ENCODE peak calls at places on chromosomes 3 and 15, in four cellular contexts. One of them, this sample, is unnamed.
A peak's percentile ranks its signal among the peaks of the same experiment; 100 is the strongest.

GRCh38 chr15:48966595-48967301 is 3.0 kb upstream of the SHC4 start:
- DNase-seq in lung: no peak
- DNase-seq in astrocyte of the spinal cord: peak; percentile 81
- DNase-seq in lower lobe of right lung: no peak
- DNase-seq in this sample: no peak

GRCh38 chr15:98035577-98036010 is 75.1 kb downstream of the ARRDC4 start:
- DNase-seq in lung: no peak
- DNase-seq in lower lobe of right lung: no peak
- DNase-seq in astrocyte of the spinal cord: no peak
- DNase-seq in this sample: no peak

GRCh38 chr3:13600950-13601691 is 52.2 kb downstream of the FBLN2 start:
- DNase-seq in lower lobe of right lung: no peak
- DNase-seq in lung: no peak
- DNase-seq in astrocyte of the spinal cord: peak; percentile 48
- DNase-seq in this sample: no peak

GRCh38 chr15:100152463-100152862 is 189.3 kb downstream of the ADAMTS17 start:
- DNase-seq in lower lobe of right lung: no peak
- DNase-seq in lung: no peak
- DNase-seq in astrocyte of the spinal cord: no peak
- DNase-seq in this sample: no peak

GRCh38 chr3:33299395-33300081 is 22.3 kb downstream of the FBXL2 start:
- DNase-seq in lung: no peak
- DNase-seq in astrocyte of the spinal cord: peak; percentile 78
- DNase-seq in lower lobe of right lung: no peak
- DNase-seq in this sample: no peak

GRCh38 chr3:69231929-69232437 is 109.6 kb upstream of the LMOD3 start:
- DNase-seq in lower lobe of right lung: no peak
- DNase-seq in lung: no peak
- DNase-seq in astrocyte of the spinal cord: no peak
- DNase-seq in this sample: no peak

GRCh38 chr3:81003008-81003407 is 758.4 kb downstream of the GBE1 start:
- DNase-seq in astrocyte of the spinal cord: no peak
- DNase-seq in lower lobe of right lung: no peak
- DNase-seq in lung: no peak
- DNase-seq in this sample: no peak

GRCh38 chr15:95669146-95669922 is 661.2 kb upstream of the NR2F2 start:
- DNase-seq in astrocyte of the spinal cord: peak; percentile 43
- DNase-seq in lung: no peak
- DNase-seq in lower lobe of right lung: no peak
- DNase-seq in this sample: no peak

GRCh38 chr3:172203522-172204258 is 164.3 kb downstream of the FNDC3B start:
- DNase-seq in lower lobe of right lung: no peak
- DNase-seq in astrocyte of the spinal cord: peak; percentile 57
- DNase-seq in lung: no peak
- DNase-seq in this sample: no peak

GRCh38 chr3:99845335-99845734 is 27.7 kb downstream of the CMSS1 start:
- DNase-seq in lower lobe of right lung: no peak
- DNase-seq in astrocyte of the spinal cord: no peak
- DNase-seq in lung: no peak
- DNase-seq in this sample: no peak

GRCh38 chr3:126911162-126912026 is 71.5 kb upstream of the PLXNA1 start:
- DNase-seq in lower lobe of right lung: peak; percentile 66
- DNase-seq in lung: peak; percentile 60
- DNase-seq in astrocyte of the spinal cord: peak; percentile 92
- DNase-seq in this sample: no peak

GRCh38 chr15:80455668-80456442 is 51.7 kb downstream of the ARNT2 start:
- DNase-seq in astrocyte of the spinal cord: peak; percentile 90
- DNase-seq in lower lobe of right lung: no peak
- DNase-seq in lung: peak; percentile 59
- DNase-seq in this sample: no peak

GRCh38 chr3:127867986-127868385 is 45.7 kb upstream of the MGLL start:
- DNase-seq in lung: no peak
- DNase-seq in lower lobe of right lung: no peak
- DNase-seq in astrocyte of the spinal cord: peak; percentile 35
- DNase-seq in this sample: no peak

GRCh38 chr15:25807063-25807462 is 56.1 kb downstream of the ATP10A start:
- DNase-seq in astrocyte of the spinal cord: no peak
- DNase-seq in lung: no peak
- DNase-seq in lower lobe of right lung: no peak
- DNase-seq in this sample: no peak

GRCh38 chr15:35751421-35752133 is 205.6 kb upstream of the DPH6 start:
- DNase-seq in lower lobe of right lung: no peak
- DNase-seq in astrocyte of the spinal cord: peak; percentile 74
- DNase-seq in lung: peak; percentile 60
- DNase-seq in this sample: no peak

GRCh38 chr3:39972508-39972907 is 163.1 kb downstream of the MYRIP start:
- DNase-seq in astrocyte of the spinal cord: no peak
- DNase-seq in lung: no peak
- DNase-seq in lower lobe of right lung: no peak
- DNase-seq in this sample: no peak

GRCh38 chr15:56491110-56491722 is 26.3 kb upstream of the MNS1 start:
- DNase-seq in lower lobe of right lung: no peak
- DNase-seq in astrocyte of the spinal cord: peak; percentile 82
- DNase-seq in lung: peak; percentile 55
- DNase-seq in this sample: no peak

GRCh38 chr15:65918936-65919335 is 49.6 kb downstream of the RAB11A start:
- DNase-seq in lung: no peak
- DNase-seq in lower lobe of right lung: no peak
- DNase-seq in astrocyte of the spinal cord: no peak
- DNase-seq in this sample: no peak

GRCh38 chr3:132253262-132253878 is 63.8 kb upstream of the ACP3 start:
- DNase-seq in lung: no peak
- DNase-seq in astrocyte of the spinal cord: peak; percentile 78
- DNase-seq in lower lobe of right lung: no peak
- DNase-seq in this sample: no peak

DNA sequence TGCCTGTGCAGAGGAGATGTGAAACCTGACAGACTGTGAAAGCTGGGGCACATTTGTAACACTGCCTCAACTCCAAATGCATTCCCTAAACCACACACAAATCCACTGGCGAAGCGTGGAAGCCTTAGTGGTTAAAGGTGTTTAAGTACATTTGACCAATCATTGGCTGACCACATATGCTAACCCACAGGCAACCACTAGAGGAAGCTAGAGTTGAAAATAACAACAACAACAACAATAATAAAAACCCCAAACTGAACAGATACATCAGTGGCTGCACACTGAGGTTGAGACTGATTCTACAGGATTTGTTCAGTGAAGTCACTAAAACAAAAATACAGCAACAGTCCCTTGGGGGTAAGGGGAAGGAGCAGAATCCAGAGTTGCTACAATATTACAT is 129.7 kb downstream of the TJP1 start:
- DNase-seq in lung: no peak
- DNase-seq in astrocyte of the spinal cord: no peak
- DNase-seq in lower lobe of right lung: no peak
- DNase-seq in this sample: no peak
- TF ChIP-seq CTCF in lung: no peak
- TF ChIP-seq CTCF in astrocyte of the spinal cord: peak; percentile 31
- TF ChIP-seq CTCF in lower lobe of right lung: no peak
- TF ChIP-seq CTCF in this sample: peak; percentile 51

GRCh38 chr15:57861805-57862586 is 155.5 kb downstream of the POLR2M start:
- DNase-seq in lung: no peak
- DNase-seq in astrocyte of the spinal cord: peak; percentile 90
- DNase-seq in lower lobe of right lung: no peak
- DNase-seq in this sample: no peak

GRCh38 chr15:57862761-57863160 is 156.2 kb downstream of the POLR2M start:
- DNase-seq in lung: no peak
- DNase-seq in lower lobe of right lung: no peak
- DNase-seq in astrocyte of the spinal cord: no peak
- DNase-seq in this sample: no peak

GRCh38 chr15:57867970-57868791 is 161.7 kb downstream of the POLR2M start:
- DNase-seq in astrocyte of the spinal cord: no peak
- DNase-seq in lower lobe of right lung: no peak
- DNase-seq in lung: no peak
- DNase-seq in this sample: no peak

GRCh38 chr15:57865294-57865693 is 158.8 kb downstream of the POLR2M start:
- DNase-seq in lung: no peak
- DNase-seq in astrocyte of the spinal cord: no peak
- DNase-seq in lower lobe of right lung: no peak
- DNase-seq in this sample: no peak

DNA sequence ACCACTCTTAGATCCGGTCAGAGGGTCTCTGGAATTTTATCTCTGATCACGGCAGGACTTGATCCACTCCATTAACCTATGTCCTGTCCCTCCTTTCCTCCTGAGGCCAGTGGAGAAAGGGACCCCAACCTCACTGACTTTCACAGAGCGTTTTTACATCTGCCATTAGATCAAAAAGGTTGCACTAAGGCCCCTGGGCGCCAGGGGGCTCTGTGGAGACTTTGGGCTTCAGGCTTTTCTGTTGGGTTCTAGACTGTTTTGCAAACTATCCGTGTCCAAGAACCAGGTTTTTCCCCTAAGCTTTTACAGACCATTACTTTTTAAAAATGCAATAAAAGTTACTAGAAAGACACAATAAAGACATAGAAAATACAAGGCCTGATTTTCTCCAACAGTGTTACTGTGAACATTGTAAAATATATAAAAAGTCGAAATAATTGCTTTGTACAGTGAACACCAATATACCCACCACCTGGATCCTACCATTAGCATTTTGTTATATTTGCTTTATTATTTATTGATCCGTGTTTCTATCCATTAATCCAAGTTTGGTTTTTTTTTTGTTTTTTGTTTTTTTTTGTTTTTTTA is 159.7 kb downstream of the POLR2M start:
- DNase-seq in lower lobe of right lung: peak; percentile 77
- DNase-seq in astrocyte of the spinal cord: peak; percentile 43
- DNase-seq in lung: peak; percentile 61
- DNase-seq in this sample: no peak
- TF ChIP-seq CTCF in lower lobe of right lung: peak; percentile 58
- TF ChIP-seq CTCF in astrocyte of the spinal cord: peak; percentile 84
- TF ChIP-seq CTCF in lung: no peak
- TF ChIP-seq CTCF in this sample: peak; percentile 84

DNA sequence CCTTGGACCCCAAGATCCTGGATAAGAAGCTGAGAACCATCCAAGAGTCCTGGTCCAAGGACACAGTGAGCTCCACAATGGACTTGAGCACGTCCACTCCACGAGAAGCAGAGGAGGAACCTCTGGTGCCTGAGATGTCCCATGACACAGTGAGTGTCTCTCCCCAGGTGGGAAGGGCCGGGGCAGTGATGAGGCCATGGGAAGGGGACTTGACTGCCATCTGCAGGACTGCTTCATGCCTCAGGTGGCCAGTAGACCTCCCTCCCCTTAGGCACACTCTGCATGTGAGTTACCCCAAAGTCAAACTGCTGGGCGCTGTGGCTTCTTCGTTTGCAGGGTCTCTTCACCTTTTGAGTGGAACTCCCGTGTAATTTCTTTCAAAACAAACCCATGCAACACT is 59.7 kb downstream of the CCDC33 start:
- DNase-seq in astrocyte of the spinal cord: no peak
- DNase-seq in lung: no peak
- DNase-seq in lower lobe of right lung: no peak
- DNase-seq in this sample: no peak
- TF ChIP-seq CTCF in astrocyte of the spinal cord: no peak
- TF ChIP-seq CTCF in lung: no peak
- TF ChIP-seq CTCF in lower lobe of right lung: no peak
- TF ChIP-seq CTCF in this sample: no peak

DNA sequence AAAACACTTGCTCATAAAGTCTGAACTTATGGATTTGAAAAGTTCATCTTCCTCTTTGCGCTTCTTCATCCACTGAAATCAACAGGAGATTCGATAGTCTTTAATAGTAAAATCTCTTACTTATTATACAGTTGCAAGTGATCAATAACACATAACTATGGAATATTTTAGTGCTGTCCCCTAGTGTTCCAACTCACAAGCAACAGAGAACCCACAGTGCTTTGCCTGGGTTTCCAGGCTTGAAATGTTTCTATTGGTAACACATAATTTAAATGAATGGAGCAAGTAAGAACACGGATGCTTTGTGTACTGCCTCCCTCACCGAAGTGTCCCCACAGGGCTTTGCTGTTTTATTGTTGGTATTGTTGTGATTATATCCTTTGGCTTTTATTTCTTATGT is 93.5 kb downstream of the WDR72 start:
- DNase-seq in astrocyte of the spinal cord: peak; percentile 16
- DNase-seq in lower lobe of right lung: no peak
- DNase-seq in lung: no peak
- DNase-seq in this sample: no peak
- TF ChIP-seq CTCF in astrocyte of the spinal cord: peak; percentile 56
- TF ChIP-seq CTCF in lower lobe of right lung: no peak
- TF ChIP-seq CTCF in lung: no peak
- TF ChIP-seq CTCF in this sample: peak; percentile 66

GRCh38 chr3:9875448-9875847 is 4.6 kb downstream of the CIDEC start:
- DNase-seq in lung: no peak
- DNase-seq in lower lobe of right lung: no peak
- DNase-seq in astrocyte of the spinal cord: no peak
- DNase-seq in this sample: no peak

GRCh38 chr3:9879830-9880549 is at the start of gene CIDEC:
- DNase-seq in lower lobe of right lung: no peak
- DNase-seq in lung: no peak
- DNase-seq in astrocyte of the spinal cord: no peak
- DNase-seq in this sample: no peak

GRCh38 chr3:9881440-9881839 is 1.4 kb upstream of the CIDEC start:
- DNase-seq in lung: no peak
- DNase-seq in astrocyte of the spinal cord: no peak
- DNase-seq in lower lobe of right lung: no peak
- DNase-seq in this sample: no peak

GRCh38 chr3:9878700-9879099 is 1.4 kb downstream of the CIDEC start:
- DNase-seq in lower lobe of right lung: no peak
- DNase-seq in astrocyte of the spinal cord: no peak
- DNase-seq in lung: no peak
- DNase-seq in this sample: no peak

GRCh38 chr3:9876991-9877390 is 3.1 kb downstream of the CIDEC start:
- DNase-seq in astrocyte of the spinal cord: no peak
- DNase-seq in lower lobe of right lung: no peak
- DNase-seq in lung: no peak
- DNase-seq in this sample: no peak
- TF ChIP-seq CTCF in astrocyte of the spinal cord: no peak
- TF ChIP-seq CTCF in lower lobe of right lung: no peak
- TF ChIP-seq CTCF in lung: no peak
- TF ChIP-seq CTCF in this sample: no peak

This sample was measured in chondrocyte.